ENCODE peak calls at places on chromosomes 2 and 18, in four cellular contexts. X is fibroblast of pulmonary artery, T is cardiac muscle cell, Q is omental fat pad. D is an unnamed sample.

GRCh38 chr2:217326238-217327022 is 466.6 kb upstream of the TNP1 start:
- DNase-seq in X (no peak), T (no peak), Q (no peak), D (no peak)

GRCh38 chr2:9984217-9984739 is 32.8 kb downstream of the GRHL1 start:
- DNase-seq in X (peak; percentile 68), Q (no peak), T (peak; percentile 71), D (no peak)

GRCh38 chr2:148362144-148362796 is 282.3 kb upstream of the EPC2 start:
- DNase-seq in Q (no peak), T (no peak), X (no peak), D (no peak)

GRCh38 chr2:95334916-95335641 is 37.9 kb downstream of the KCNIP3 start:
- DNase-seq in X (peak; percentile 47), T (no peak), Q (no peak), D (no peak)

GRCh38 chr2:39381653-39382052 is 55.4 kb downstream of the MAP4K3 start:
- DNase-seq in X (no peak), T (no peak), Q (no peak), D (no peak)

GRCh38 chr2:239670463-239671120 is 269.8 kb upstream of the HDAC4 start:
- DNase-seq in X (no peak), T (no peak), Q (no peak), D (no peak)

GRCh38 chr2:189629553-189630453 is 31.5 kb upstream of the ASNSD1 start:
- DNase-seq in T (peak; percentile 77), Q (no peak), X (peak; percentile 81), D (no peak)

GRCh38 chr2:220687231-220687843 is 884.8 kb downstream of the EPHA4 start:
- DNase-seq in X (peak; percentile 69), Q (peak; percentile 36), T (peak; percentile 72), D (peak; percentile 76)

GRCh38 chr2:23502096-23502495 is 117.1 kb downstream of the KLHL29 start:
- DNase-seq in X (peak; percentile 52), Q (no peak), T (peak; percentile 62), D (no peak)

GRCh38 chr2:134260726-134261125 is 6.9 kb downstream of the MGAT5 start:
- DNase-seq in T (peak; percentile 91), Q (no peak), X (peak; percentile 81), D (peak; percentile 57)

GRCh38 chr18:29181151-29181901 is 1004.4 kb upstream of the CDH2 start:
- DNase-seq in Q (no peak), T (peak; percentile 91), X (peak; percentile 97), D (peak; percentile 77)

DNA sequence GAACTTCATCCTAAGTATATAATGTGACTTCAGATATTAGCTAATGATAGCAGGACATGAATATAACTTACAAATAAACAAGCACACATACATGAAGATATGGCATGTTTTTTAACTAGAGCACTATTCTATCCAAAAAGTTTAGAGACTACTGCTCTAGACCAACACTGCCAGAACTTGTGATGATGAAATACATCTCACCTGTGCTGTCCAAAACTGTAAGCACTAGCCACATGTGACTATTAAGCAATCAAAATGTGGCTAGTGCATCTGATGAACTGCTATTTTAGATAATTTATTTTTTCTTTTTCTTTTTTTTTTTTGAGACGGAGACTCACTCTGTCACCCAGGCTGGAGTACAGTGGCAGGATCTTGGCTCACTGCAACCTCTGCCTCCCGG is 7.1 kb downstream of the AAK1 start:
- DNase-seq in T (no peak), X (no peak), Q (no peak), D (no peak)
- TF ChIP-seq CTCF in T (no peak), X (no peak), Q (no peak), D (no peak)

DNA sequence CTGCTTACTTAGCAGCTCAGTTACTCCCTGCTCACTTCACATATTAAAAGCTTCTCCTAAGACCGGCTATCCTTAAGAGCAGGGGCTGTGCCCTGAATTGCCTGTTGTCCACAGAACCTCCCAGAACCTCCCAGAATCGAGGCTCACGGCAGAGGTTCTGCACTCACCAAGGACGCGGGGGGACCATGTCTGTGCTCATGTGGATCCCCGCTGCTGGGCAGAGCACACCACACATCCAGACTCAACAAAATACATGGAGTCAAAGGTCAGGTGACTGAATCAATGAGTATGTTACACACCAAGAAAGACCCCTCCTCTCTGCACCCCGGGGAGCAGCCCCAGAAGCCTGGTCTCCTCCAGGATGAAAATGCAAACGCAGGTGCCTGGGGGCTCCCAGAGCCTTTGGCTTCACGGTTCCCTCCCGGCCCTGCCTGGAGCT is 149.0 kb downstream of the MBP start:
- DNase-seq in T (no peak), Q (no peak), X (no peak), D (no peak)
- TF ChIP-seq CTCF in T (no peak), Q (no peak), X (no peak), D (no peak)

GRCh38 chr2:241601841-241602240 is 35.1 kb downstream of the THAP4 start:
- DNase-seq in Q (no peak), T (no peak), X (no peak), D (no peak)

GRCh38 chr2:241597561-241597960 is 39.0 kb downstream of the BOK start:
- DNase-seq in T (no peak), X (no peak), Q (no peak), D (no peak)

GRCh38 chr2:241595600-241596140 is 37.1 kb downstream of the BOK start:
- DNase-seq in T (peak; percentile 44), Q (no peak), X (no peak), D (no peak)

GRCh38 chr2:241598061-241598460 is 38.9 kb downstream of the THAP4 start:
- DNase-seq in T (no peak), Q (no peak), X (no peak), D (no peak)

GRCh38 chr2:241598487-241598886 is 38.5 kb downstream of the THAP4 start:
- DNase-seq in Q (no peak), X (peak; percentile 18), T (no peak), D (no peak)
- TF ChIP-seq CTCF in Q (no peak), X (peak; percentile 19), T (no peak), D (peak; percentile 32)

DNA sequence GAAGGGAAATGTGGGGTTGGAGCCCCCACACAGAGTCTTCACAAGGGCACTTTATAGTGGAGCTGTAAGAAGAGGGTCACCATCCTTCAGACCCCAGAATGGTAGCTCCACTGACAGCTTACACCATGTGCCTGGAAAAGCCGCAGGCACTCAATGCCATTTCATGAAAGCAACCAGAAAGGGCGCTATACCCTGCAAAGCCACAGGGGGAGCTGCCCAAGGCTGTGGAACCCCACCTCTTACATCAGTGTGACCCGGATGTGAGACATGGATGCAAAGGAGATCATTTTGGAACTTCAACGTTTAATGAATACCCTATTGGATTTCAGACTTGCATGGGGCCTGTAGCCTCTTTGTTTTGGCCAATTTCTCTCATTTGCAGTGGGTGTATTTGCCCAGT is 694.7 kb downstream of the CBLN2 start:
- DNase-seq in X (no peak), Q (no peak), T (no peak), D (no peak)
- TF ChIP-seq CTCF in X (no peak), Q (no peak), T (no peak), D (peak; percentile 25)

D was measured in brain microvascular endothelial cell.